ENCODE peak calls at places on chromosomes 5 and 9, in ten cellular contexts. X, I, Q, G, K, F, R, W, P and H are unnamed samples.

GRCh38 chr5:81534481-81534840 is 140.5 kb upstream of the ACOT12 start:
- DNase-seq in K (no peak), R (no peak), F (no peak), G (no peak), I (no peak), Q (no peak), X (peak), W (no peak), P (no peak), H (no peak)

GRCh38 chr9:134412298-134412711 is 86.0 kb downstream of the RXRA start:
- DNase-seq in X (no peak), Q (no peak), F (no peak), W (no peak), I (no peak), R (no peak), P (no peak), K (peak), G (no peak), H (no peak)

GRCh38 chr9:118929317-118929716 is 439.9 kb downstream of the BRINP1 start:
- DNase-seq in P (no peak), I (peak), X (no peak), K (no peak), W (no peak), G (peak), R (no peak), Q (no peak), F (no peak), H (no peak)

GRCh38 chr9:76676857-76677256 is 87.4 kb upstream of the PCA3 start:
- DNase-seq in W (no peak), R (no peak), P (no peak), G (no peak), X (no peak), K (no peak), Q (no peak), F (no peak), I (no peak), H (no peak)

GRCh38 chr9:12933957-12934356 is 159.1 kb downstream of the LURAP1L start:
- DNase-seq in I (peak), X (no peak), G (no peak), P (no peak), R (no peak), W (no peak), K (no peak), F (no peak), Q (no peak), H (no peak)

GRCh38 chr5:38154615-38155204 is 103.6 kb upstream of the EGFLAM start:
- DNase-seq in W (peak), F (no peak), I (no peak), R (no peak), X (no peak), Q (no peak), G (no peak), K (no peak), P (no peak), H (no peak)

GRCh38 chr9:124366476-124367220 is 48.6 kb downstream of the PSMB7 start:
- DNase-seq in I (peak), K (no peak), Q (no peak), R (no peak), W (no peak), F (no peak), G (peak), P (no peak), X (peak), H (no peak)

GRCh38 chr9:24090566-24090965 is 264.5 kb upstream of the ELAVL2 start:
- DNase-seq in F (no peak), G (no peak), X (no peak), W (no peak), Q (no peak), K (no peak), R (no peak), I (no peak), P (no peak), H (no peak)

GRCh38 chr9:130710822-130711352 is 17.3 kb downstream of the EXOSC2 start:
- DNase-seq in Q (no peak), F (no peak), K (no peak), W (no peak), G (no peak), I (no peak), R (no peak), P (no peak), X (no peak), H (no peak)

GRCh38 chr5:141950207-141951005 is 7.6 kb downstream of the PCDH12 start:
- DNase-seq in R (no peak), P (no peak), K (no peak), W (no peak), Q (no peak), F (no peak), I (no peak), X (no peak), G (no peak), H (no peak)

GRCh38 chr9:112091805-112092204 is 83.3 kb downstream of the SUSD1 start:
- DNase-seq in G (peak), F (no peak), Q (peak), W (no peak), P (no peak), K (peak), I (no peak), X (peak), R (no peak), H (no peak)

GRCh38 chr9:126058631-126059030 is 268.0 kb upstream of the MVB12B start:
- DNase-seq in K (no peak), W (no peak), X (no peak), Q (no peak), I (no peak), P (no peak), F (no peak), R (no peak), G (no peak), H (no peak)
- H3K4me3 ChIP-seq in K (no peak), W (no peak), X (no peak), Q (no peak), I (no peak), P (no peak), F (no peak), R (no peak), G (no peak), H (no peak)

GRCh38 chr5:178467261-178468195 is 122.7 kb downstream of the COL23A1 start:
- DNase-seq in R (peak), X (peak), K (peak), I (no peak), W (no peak), Q (peak), G (no peak), F (no peak), P (peak), H (peak)
- H3K4me3 ChIP-seq in R (no peak), X (no peak), K (no peak), I (no peak), W (no peak), Q (peak), G (peak), F (no peak), P (no peak), H (peak)

GRCh38 chr9:32572900-32573523 is at the start of gene NDUFB6:
- DNase-seq in G (peak), F (peak), K (peak), Q (peak), P (peak), W (peak), I (peak), R (peak), X (peak), H (peak)

GRCh38 chr9:32566770-32567169 is 6.2 kb downstream of the NDUFB6 start:
- DNase-seq in X (no peak), G (no peak), Q (peak), W (no peak), R (no peak), I (no peak), K (no peak), F (no peak), P (no peak), H (no peak)

GRCh38 chr9:32571969-32572899 is 725 bp downstream of the NDUFB6 start:
- DNase-seq in G (peak), I (peak), W (peak), P (peak), R (peak), Q (peak), X (peak), K (peak), F (peak), H (peak)

GRCh38 chr9:32565967-32566366 is 7.0 kb downstream of the NDUFB6 start:
- DNase-seq in I (no peak), G (no peak), K (no peak), X (no peak), F (no peak), R (no peak), Q (no peak), P (no peak), W (no peak), H (no peak)

GRCh38 chr9:32570262-32570661 is 2.7 kb downstream of the NDUFB6 start:
- DNase-seq in R (no peak), W (no peak), Q (no peak), P (no peak), G (no peak), F (no peak), X (no peak), I (no peak), K (no peak), H (no peak)
- H3K4me3 ChIP-seq in R (no peak), W (no peak), Q (no peak), P (no peak), G (no peak), F (no peak), X (no peak), I (no peak), K (no peak), H (no peak)

DNA sequence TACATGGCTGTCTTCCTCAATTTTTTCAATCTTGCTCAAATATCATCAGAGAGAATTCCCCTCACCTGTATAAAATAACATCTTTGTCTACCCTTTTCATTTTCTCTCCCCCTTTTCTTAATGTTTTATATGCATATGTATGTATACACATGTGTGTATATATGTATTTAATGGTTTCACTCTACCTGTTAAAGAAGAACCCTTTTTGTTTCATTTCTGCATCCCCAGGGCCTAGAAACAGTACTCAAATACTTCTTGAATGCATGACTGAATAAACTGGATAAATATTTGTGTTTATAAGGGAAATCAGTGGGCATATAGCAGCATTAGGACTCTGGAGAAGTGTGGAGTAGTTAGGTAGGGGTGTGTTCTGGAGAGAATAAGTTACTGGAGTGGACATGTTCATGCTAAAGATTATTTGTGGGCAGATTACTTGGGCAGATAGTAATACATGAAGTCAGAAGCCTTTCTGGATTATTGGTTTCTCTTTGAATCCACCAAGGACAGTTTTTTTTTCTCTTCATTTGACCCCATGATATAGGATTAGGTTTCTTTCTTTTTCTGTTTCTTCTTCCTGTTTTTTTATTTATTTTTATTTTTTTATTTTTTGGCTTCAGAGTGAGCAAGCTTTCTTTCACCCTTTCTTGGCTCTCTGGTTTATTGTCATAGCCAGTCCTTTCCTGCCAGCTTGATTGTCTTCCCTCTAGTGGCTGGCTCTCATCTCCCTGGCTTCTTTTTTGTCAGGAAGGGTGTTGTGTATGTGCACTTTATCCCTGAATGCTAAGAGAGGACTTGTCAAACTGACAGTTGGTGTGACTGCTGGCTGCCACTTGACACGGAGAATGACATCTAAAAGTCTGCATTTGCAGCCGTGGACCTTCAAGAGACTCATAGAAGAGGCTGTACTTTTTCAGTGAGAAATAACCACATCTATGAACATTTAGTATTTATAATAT is 89.3 kb downstream of the ZCCHC7 start:
- DNase-seq in P (no peak), F (no peak), G (no peak), K (peak), Q (no peak), X (no peak), W (peak), I (no peak), R (no peak), H (no peak)
- H3K4me3 ChIP-seq in P (no peak), F (no peak), G (no peak), K (no peak), Q (no peak), X (no peak), W (peak), I (no peak), R (no peak), H (no peak)